ENCODE peak calls at places on chromosomes 16 and 17, in six cellular contexts. One of them, this sample, is unnamed.

GRCh38 chr16:17497648-17498047 is 26.9 kb upstream of the XYLT1 start:
- DNase-seq in retina: no peak
- DNase-seq in OCI-LY7: no peak
- DNase-seq in lower lobe of right lung: no peak
- DNase-seq in left ventricle myocardium superior: no peak
- DNase-seq in HT1080: no peak
- DNase-seq in this sample: no peak

GRCh38 chr17:42980274-42980765 is at the start of gene RUNDC1:
- DNase-seq in retina: peak
- DNase-seq in OCI-LY7: peak
- DNase-seq in lower lobe of right lung: peak
- DNase-seq in left ventricle myocardium superior: peak
- DNase-seq in HT1080: peak
- DNase-seq in this sample: peak

GRCh38 chr17:60941028-60941427 is 263.4 kb downstream of the BCAS3 start:
- DNase-seq in retina: no peak
- DNase-seq in OCI-LY7: no peak
- DNase-seq in lower lobe of right lung: no peak
- DNase-seq in left ventricle myocardium superior: peak
- DNase-seq in HT1080: peak
- DNase-seq in this sample: no peak

GRCh38 chr17:72640415-72641165 is 451.9 kb downstream of the SLC39A11 start:
- DNase-seq in retina: no peak
- DNase-seq in OCI-LY7: no peak
- DNase-seq in lower lobe of right lung: peak
- DNase-seq in left ventricle myocardium superior: no peak
- DNase-seq in HT1080: no peak
- DNase-seq in this sample: no peak

GRCh38 chr16:81552743-81553079 is 108.1 kb downstream of the CMIP start:
- DNase-seq in retina: no peak
- DNase-seq in OCI-LY7: no peak
- DNase-seq in lower lobe of right lung: no peak
- DNase-seq in left ventricle myocardium superior: no peak
- DNase-seq in HT1080: no peak
- DNase-seq in this sample: no peak

GRCh38 chr16:12096162-12096781 is 119.7 kb downstream of the SNX29 start:
- DNase-seq in retina: no peak
- DNase-seq in OCI-LY7: no peak
- DNase-seq in lower lobe of right lung: no peak
- DNase-seq in left ventricle myocardium superior: no peak
- DNase-seq in HT1080: no peak
- DNase-seq in this sample: no peak

GRCh38 chr17:80279895-80280294 is 19.2 kb downstream of the RNF213 start:
- DNase-seq in retina: no peak
- DNase-seq in OCI-LY7: no peak
- DNase-seq in lower lobe of right lung: peak
- DNase-seq in left ventricle myocardium superior: peak
- DNase-seq in HT1080: no peak
- DNase-seq in this sample: no peak

GRCh38 chr17:48153711-48154642 is 46.4 kb downstream of the SNX11 start:
- DNase-seq in retina: peak
- DNase-seq in OCI-LY7: peak
- DNase-seq in lower lobe of right lung: no peak
- DNase-seq in left ventricle myocardium superior: no peak
- DNase-seq in HT1080: peak
- DNase-seq in this sample: peak

GRCh38 chr17:29050176-29050575 is 7.2 kb downstream of the PIPOX start:
- DNase-seq in retina: no peak
- DNase-seq in OCI-LY7: no peak
- DNase-seq in lower lobe of right lung: no peak
- DNase-seq in left ventricle myocardium superior: no peak
- DNase-seq in HT1080: no peak
- DNase-seq in this sample: no peak

GRCh38 chr16:84751947-84752346 is 52.1 kb downstream of the USP10 start:
- DNase-seq in retina: no peak
- DNase-seq in OCI-LY7: no peak
- DNase-seq in lower lobe of right lung: no peak
- DNase-seq in left ventricle myocardium superior: no peak
- DNase-seq in HT1080: no peak
- DNase-seq in this sample: no peak

GRCh38 chr16:69371564-69371963 is 14.2 kb downstream of the TERF2 start:
- DNase-seq in retina: no peak
- DNase-seq in OCI-LY7: peak
- DNase-seq in lower lobe of right lung: no peak
- DNase-seq in left ventricle myocardium superior: no peak
- DNase-seq in HT1080: no peak
- DNase-seq in this sample: no peak

GRCh38 chr17:15955793-15956541 is 11.0 kb downstream of the ADORA2B start:
- DNase-seq in retina: no peak
- DNase-seq in OCI-LY7: no peak
- DNase-seq in lower lobe of right lung: no peak
- DNase-seq in left ventricle myocardium superior: no peak
- DNase-seq in HT1080: no peak
- DNase-seq in this sample: no peak

GRCh38 chr16:8863594-8864424 is 5.0 kb downstream of the CARHSP1 start:
- DNase-seq in retina: no peak
- DNase-seq in OCI-LY7: no peak
- DNase-seq in lower lobe of right lung: no peak
- DNase-seq in left ventricle myocardium superior: peak
- DNase-seq in HT1080: peak
- DNase-seq in this sample: no peak

GRCh38 chr17:76270127-76270592 is 5.0 kb downstream of the UBALD2 start:
- DNase-seq in retina: no peak
- DNase-seq in OCI-LY7: peak
- DNase-seq in lower lobe of right lung: no peak
- DNase-seq in left ventricle myocardium superior: no peak
- DNase-seq in HT1080: no peak
- DNase-seq in this sample: no peak

GRCh38 chr17:48307814-48308411 is 122.1 kb downstream of the SKAP1 start:
- DNase-seq in retina: peak
- DNase-seq in OCI-LY7: peak
- DNase-seq in lower lobe of right lung: peak
- DNase-seq in left ventricle myocardium superior: peak
- DNase-seq in HT1080: peak
- DNase-seq in this sample: peak

GRCh38 chr16:89478576-89479221 is 11.7 kb downstream of the ANKRD11 start:
- DNase-seq in retina: no peak
- DNase-seq in OCI-LY7: no peak
- DNase-seq in lower lobe of right lung: no peak
- DNase-seq in left ventricle myocardium superior: no peak
- DNase-seq in HT1080: peak
- DNase-seq in this sample: no peak

GRCh38 chr17:731943-732787 is at the start of gene TLCD3A:
- DNase-seq in retina: peak
- DNase-seq in OCI-LY7: peak
- DNase-seq in lower lobe of right lung: peak
- DNase-seq in left ventricle myocardium superior: peak
- DNase-seq in HT1080: peak
- DNase-seq in this sample: peak

GRCh38 chr16:50928065-50928464 is 186.2 kb downstream of the CYLD start:
- DNase-seq in retina: no peak
- DNase-seq in OCI-LY7: no peak
- DNase-seq in lower lobe of right lung: peak
- DNase-seq in left ventricle myocardium superior: no peak
- DNase-seq in HT1080: no peak
- DNase-seq in this sample: no peak

GRCh38 chr16:5396880-5397279 is 299.3 kb upstream of the EEF2KMT start:
- DNase-seq in retina: no peak
- DNase-seq in OCI-LY7: no peak
- DNase-seq in lower lobe of right lung: no peak
- DNase-seq in left ventricle myocardium superior: no peak
- DNase-seq in HT1080: no peak
- DNase-seq in this sample: no peak

GRCh38 chr16:57726433-57726947 is 9.1 kb upstream of the KATNB1 start:
- DNase-seq in retina: no peak
- DNase-seq in OCI-LY7: no peak
- DNase-seq in lower lobe of right lung: no peak
- DNase-seq in left ventricle myocardium superior: no peak
- DNase-seq in HT1080: no peak
- DNase-seq in this sample: no peak

GRCh38 chr16:64089697-64090096 is 1032.2 kb downstream of the CDH11 start:
- DNase-seq in retina: peak
- DNase-seq in OCI-LY7: peak
- DNase-seq in lower lobe of right lung: no peak
- DNase-seq in left ventricle myocardium superior: no peak
- DNase-seq in HT1080: peak
- DNase-seq in this sample: no peak